ENCODE peak calls at places on chromosomes 5 and 9, in ten cellular contexts. B is GM10248; H is stimulated activated CD8-positive, alpha-beta memory T cell treated with anti-CD3 and anti-CD28 coated beads, Interleukin-7, amount 100 ng/mL, for 24 hours; Z is activated CD4-positive, alpha-beta T cell treated with anti-CD3 and anti-CD28 coated beads for 4 hours; I is germinal center; M is Calu3; N is stromal cell of bone marrow; W is left colon; E is NCI-H2171 treated with DMSO at 0.1 percent for 48 hours; U is GM23248. V is an unnamed sample.

GRCh38 chr9:129145841-129146292 is 32.2 kb downstream of the IER5L start:
- DNase-seq in H (no peak), E (no peak), U (peak), I (no peak), B (no peak), M (no peak), W (peak), N (peak), Z (no peak), V (peak)

GRCh38 chr5:140044041-140044440 is 942 bp upstream of the NRG2 start:
- DNase-seq in U (peak), Z (no peak), E (no peak), H (no peak), B (no peak), W (no peak), I (no peak), N (no peak), M (no peak), V (no peak)

GRCh38 chr9:33750307-33750838 is 45.0 kb upstream of the PRSS3 start:
- DNase-seq in B (no peak), U (peak), N (no peak), M (peak), W (peak), Z (no peak), E (no peak), I (no peak), H (no peak), V (no peak)

GRCh38 chr5:160514191-160514590 is 92.5 kb downstream of the PTTG1 start:
- DNase-seq in I (no peak), N (no peak), W (no peak), E (no peak), H (no peak), Z (no peak), U (no peak), M (no peak), B (no peak), V (no peak)

GRCh38 chr9:123081824-123082223 is 48.4 kb downstream of the GPR21 start:
- DNase-seq in N (no peak), M (peak), H (no peak), B (no peak), I (peak), Z (peak), W (no peak), U (peak), E (peak), V (no peak)

GRCh38 chr9:138052635-138053320 is 175.2 kb downstream of the CACNA1B start:
- DNase-seq in B (no peak), I (no peak), U (no peak), W (no peak), N (no peak), M (no peak), H (no peak), E (no peak), Z (no peak), V (no peak)

GRCh38 chr5:120789918-120790714 is 326.0 kb downstream of the PRR16 start:
- DNase-seq in N (no peak), B (no peak), H (no peak), I (no peak), E (no peak), M (no peak), Z (no peak), W (no peak), U (no peak), V (no peak)

GRCh38 chr5:139649082-139649991 is 1.2 kb downstream of the CXXC5 start:
- DNase-seq in H (no peak), U (peak), B (no peak), M (no peak), N (no peak), Z (no peak), W (peak), E (peak), I (peak), V (no peak)

GRCh38 chr5:108148715-108149139 is 233.2 kb downstream of the FBXL17 start:
- DNase-seq in Z (no peak), B (no peak), I (no peak), E (peak), M (peak), N (no peak), U (peak), H (no peak), W (no peak), V (no peak)

GRCh38 chr9:116308070-116308469 is 154.5 kb downstream of the PAPPA start:
- DNase-seq in I (no peak), W (no peak), N (no peak), M (no peak), E (no peak), H (no peak), Z (no peak), U (no peak), B (no peak), V (no peak)

GRCh38 chr5:123155511-123155923 is 66.5 kb downstream of the PRDM6 start:
- DNase-seq in H (no peak), N (no peak), Z (no peak), U (no peak), E (peak), W (no peak), B (no peak), I (no peak), M (no peak), V (no peak)

GRCh38 chr9:99922711-99923030 is 16.2 kb downstream of the STX17 start:
- DNase-seq in I (no peak), M (no peak), E (no peak), Z (no peak), H (no peak), U (no peak), B (no peak), N (no peak), W (no peak), V (no peak)

GRCh38 chr9:88777498-88778312 is 213.6 kb upstream of the S1PR3 start:
- DNase-seq in M (no peak), W (no peak), Z (no peak), U (no peak), H (no peak), E (no peak), B (no peak), N (no peak), I (no peak), V (no peak)